ENCODE peak calls at places on chromosomes 1 and 21, in seven cellular contexts. V is CD4-positive, alpha-beta T cell; E is nucleus accumbens; Y is heart left ventricle; B is H7; G is NCI-H187; D is epithelial cell of esophagus. X is an unnamed sample.

GRCh38 chr1:27455166-27455811 is 34.7 kb downstream of the WASF2 start:
- DNase-seq in E (no peak), B (no peak), V (no peak), Y (no peak), D (peak), G (no peak), X (no peak)

GRCh38 chr1:201888282-201889033 is at the start of gene SHISA4:
- DNase-seq in V (no peak), G (no peak), Y (peak), D (peak), E (peak), B (peak), X (peak)

GRCh38 chr1:183070923-183071618 is 47.9 kb downstream of the LAMC1 start:
- DNase-seq in B (peak), G (no peak), V (no peak), E (no peak), D (no peak), Y (no peak), X (no peak)

GRCh38 chr1:172818841-172819527 is 160.1 kb downstream of the FASLG start:
- DNase-seq in B (no peak), V (no peak), E (no peak), D (no peak), G (no peak), Y (no peak), X (peak)

GRCh38 chr1:240136402-240136801 is 44.7 kb downstream of the FMN2 start:
- DNase-seq in V (no peak), E (no peak), Y (no peak), D (no peak), G (no peak), B (no peak), X (no peak)

GRCh38 chr1:90810006-90810405 is 92.9 kb upstream of the BARHL2 start:
- DNase-seq in E (no peak), G (no peak), D (no peak), V (no peak), Y (no peak), B (no peak), X (no peak)

GRCh38 chr1:32892368-32893197 is 6.3 kb downstream of the HPCA start:
- DNase-seq in D (peak), G (no peak), E (peak), Y (no peak), B (peak), V (no peak), X (peak)

GRCh38 chr1:117161887-117162286 is 40.3 kb upstream of the TRIM45 start:
- DNase-seq in V (no peak), G (no peak), Y (no peak), B (no peak), D (no peak), E (no peak), X (no peak)

GRCh38 chr21:26840912-26841311 is 4.3 kb downstream of the ADAMTS1 start:
- DNase-seq in Y (peak), E (no peak), V (no peak), G (no peak), B (no peak), D (peak), X (no peak)

GRCh38 chr21:17726047-17726446 is 93.1 kb downstream of the C21orf91 start:
- DNase-seq in E (no peak), D (peak), V (no peak), Y (no peak), G (peak), B (peak), X (no peak)

GRCh38 chr1:20366766-20367602 is 76.3 kb downstream of the VWA5B1 start:
- DNase-seq in D (peak), E (no peak), B (peak), V (no peak), Y (peak), G (no peak), X (no peak)

GRCh38 chr1:214550339-214551051 is 907 bp downstream of the PTPN14 start:
- DNase-seq in Y (no peak), D (no peak), V (no peak), G (no peak), E (no peak), B (peak), X (no peak)

GRCh38 chr1:84225636-84226035 is 75.9 kb upstream of the SAMD13 start:
- DNase-seq in Y (no peak), V (no peak), D (no peak), B (no peak), G (no peak), E (no peak), X (no peak)

GRCh38 chr1:99869723-99870122 is 19.6 kb downstream of the AGL start:
- DNase-seq in E (no peak), D (no peak), Y (no peak), V (no peak), B (no peak), G (no peak), X (no peak)

GRCh38 chr1:175481126-175482071 is 262.0 kb downstream of the TNR start:
- DNase-seq in E (no peak), V (no peak), G (no peak), D (peak), Y (no peak), B (peak), X (no peak)

GRCh38 chr1:162195567-162195966 is 126.1 kb downstream of the NOS1AP start:
- DNase-seq in Y (no peak), B (no peak), E (no peak), V (no peak), G (no peak), D (no peak), X (no peak)

GRCh38 chr1:169779970-169780369 is 14.7 kb downstream of the METTL18 start:
- DNase-seq in G (no peak), V (no peak), Y (no peak), B (no peak), D (peak), E (no peak), X (no peak)

GRCh38 chr1:163168053-163168452 is 34.7 kb downstream of the RGS5 start:
- DNase-seq in D (peak), B (no peak), E (no peak), Y (peak), V (no peak), G (no peak), X (no peak)

GRCh38 chr1:225768662-225769426 is 8.8 kb upstream of the SRP9 start:
- DNase-seq in Y (no peak), E (no peak), G (no peak), V (no peak), D (peak), B (no peak), X (no peak)